ENCODE peak calls at places on chromosomes 5 and 9, in eight cellular contexts. One of them, this sample, is unnamed.

GRCh38 chr5:165757756-165758155 is 2252.3 kb downstream of the MAT2B start:
- DNase-seq in heart right ventricle: no peak
- DNase-seq in HL-60: no peak
- DNase-seq in PC-9: no peak
- DNase-seq in ovary: no peak
- DNase-seq in lung: no peak
- DNase-seq in PC-3: no peak
- DNase-seq in mammary epithelial cell: no peak
- DNase-seq in this sample: no peak

GRCh38 chr9:131773911-131774379 is 34.1 kb upstream of the RAPGEF1 start:
- DNase-seq in heart right ventricle: no peak
- DNase-seq in PC-3: peak; percentile 54
- DNase-seq in ovary: peak; percentile 59
- DNase-seq in PC-9: no peak
- DNase-seq in lung: peak; percentile 31
- DNase-seq in HL-60: peak; percentile 7
- DNase-seq in mammary epithelial cell: peak; percentile 47
- DNase-seq in this sample: no peak

GRCh38 chr5:101662263-101662662 is 633.8 kb downstream of the SLCO4C1 start:
- DNase-seq in mammary epithelial cell: no peak
- DNase-seq in HL-60: no peak
- DNase-seq in PC-3: no peak
- DNase-seq in ovary: no peak
- DNase-seq in heart right ventricle: no peak
- DNase-seq in lung: no peak
- DNase-seq in PC-9: no peak
- DNase-seq in this sample: no peak

GRCh38 chr9:100281676-100282387 is 70.9 kb downstream of the TEX10 start:
- DNase-seq in ovary: no peak
- DNase-seq in HL-60: no peak
- DNase-seq in PC-9: no peak
- DNase-seq in mammary epithelial cell: no peak
- DNase-seq in PC-3: no peak
- DNase-seq in heart right ventricle: no peak
- DNase-seq in lung: no peak
- DNase-seq in this sample: no peak

GRCh38 chr9:128916204-128916603 is 4.6 kb upstream of the PHYHD1 start:
- DNase-seq in PC-3: peak; percentile 33
- DNase-seq in mammary epithelial cell: no peak
- DNase-seq in ovary: no peak
- DNase-seq in heart right ventricle: peak; percentile 63
- DNase-seq in HL-60: no peak
- DNase-seq in lung: no peak
- DNase-seq in PC-9: no peak
- DNase-seq in this sample: peak; percentile 59

GRCh38 chr5:127072861-127073846 is at the start of gene C5orf63:
- DNase-seq in PC-9: no peak
- DNase-seq in mammary epithelial cell: peak; percentile 28
- DNase-seq in heart right ventricle: peak; percentile 71
- DNase-seq in PC-3: peak; percentile 59
- DNase-seq in lung: peak; percentile 63
- DNase-seq in HL-60: peak; percentile 35
- DNase-seq in ovary: peak; percentile 56
- DNase-seq in this sample: peak; percentile 32

GRCh38 chr5:180590543-180591248 is 603 bp downstream of the SCGB3A1 start:
- DNase-seq in mammary epithelial cell: no peak
- DNase-seq in HL-60: no peak
- DNase-seq in lung: no peak
- DNase-seq in ovary: no peak
- DNase-seq in PC-3: no peak
- DNase-seq in PC-9: no peak
- DNase-seq in heart right ventricle: no peak
- DNase-seq in this sample: no peak

GRCh38 chr9:117245225-117245624 is 169.6 kb downstream of the ASTN2 start:
- DNase-seq in ovary: no peak
- DNase-seq in mammary epithelial cell: no peak
- DNase-seq in lung: no peak
- DNase-seq in PC-9: no peak
- DNase-seq in HL-60: no peak
- DNase-seq in heart right ventricle: no peak
- DNase-seq in PC-3: no peak
- DNase-seq in this sample: no peak

GRCh38 chr5:90434116-90434714 is 24.7 kb upstream of the CETN3 start:
- DNase-seq in heart right ventricle: no peak
- DNase-seq in HL-60: no peak
- DNase-seq in mammary epithelial cell: peak; percentile 3
- DNase-seq in lung: peak; percentile 53
- DNase-seq in PC-3: peak; percentile 76
- DNase-seq in ovary: peak; percentile 37
- DNase-seq in PC-9: no peak
- DNase-seq in this sample: no peak

GRCh38 chr9:19023078-19023477 is 9.9 kb downstream of the SAXO1 start:
- DNase-seq in HL-60: no peak
- DNase-seq in lung: no peak
- DNase-seq in heart right ventricle: no peak
- DNase-seq in mammary epithelial cell: no peak
- DNase-seq in PC-9: no peak
- DNase-seq in PC-3: no peak
- DNase-seq in ovary: no peak
- DNase-seq in this sample: no peak

GRCh38 chr9:85212887-85213286 is 528.9 kb downstream of the AGTPBP1 start:
- DNase-seq in ovary: no peak
- DNase-seq in PC-3: no peak
- DNase-seq in lung: no peak
- DNase-seq in heart right ventricle: no peak
- DNase-seq in mammary epithelial cell: peak; percentile 96
- DNase-seq in PC-9: no peak
- DNase-seq in HL-60: no peak
- DNase-seq in this sample: no peak

GRCh38 chr9:127734247-127734746 is 797 bp downstream of the TOR2A start:
- DNase-seq in PC-9: no peak
- DNase-seq in PC-3: no peak
- DNase-seq in ovary: peak; percentile 53
- DNase-seq in lung: no peak
- DNase-seq in HL-60: no peak
- DNase-seq in mammary epithelial cell: no peak
- DNase-seq in heart right ventricle: no peak
- DNase-seq in this sample: no peak

GRCh38 chr9:121267689-121268597 is at the start of gene GSN:
- DNase-seq in mammary epithelial cell: peak; percentile 60
- DNase-seq in HL-60: no peak
- DNase-seq in ovary: peak; percentile 89
- DNase-seq in heart right ventricle: peak; percentile 89
- DNase-seq in PC-9: peak; percentile 34
- DNase-seq in lung: peak; percentile 81
- DNase-seq in PC-3: peak; percentile 50
- DNase-seq in this sample: peak; percentile 58

GRCh38 chr9:135260221-135260620 is 172.8 kb downstream of the OLFM1 start:
- DNase-seq in PC-3: no peak
- DNase-seq in HL-60: no peak
- DNase-seq in lung: no peak
- DNase-seq in heart right ventricle: no peak
- DNase-seq in PC-9: no peak
- DNase-seq in mammary epithelial cell: no peak
- DNase-seq in ovary: no peak
- DNase-seq in this sample: no peak

GRCh38 chr5:73747696-73748380 is 121.8 kb downstream of the ARHGEF28 start:
- DNase-seq in PC-9: no peak
- DNase-seq in mammary epithelial cell: no peak
- DNase-seq in PC-3: no peak
- DNase-seq in heart right ventricle: no peak
- DNase-seq in HL-60: no peak
- DNase-seq in lung: no peak
- DNase-seq in ovary: no peak
- DNase-seq in this sample: no peak

GRCh38 chr9:136840140-136840876 is 2.0 kb upstream of the AJM1 start:
- DNase-seq in PC-3: no peak
- DNase-seq in mammary epithelial cell: no peak
- DNase-seq in ovary: no peak
- DNase-seq in heart right ventricle: no peak
- DNase-seq in HL-60: no peak
- DNase-seq in PC-9: peak; percentile 46
- DNase-seq in lung: no peak
- DNase-seq in this sample: no peak

DNA sequence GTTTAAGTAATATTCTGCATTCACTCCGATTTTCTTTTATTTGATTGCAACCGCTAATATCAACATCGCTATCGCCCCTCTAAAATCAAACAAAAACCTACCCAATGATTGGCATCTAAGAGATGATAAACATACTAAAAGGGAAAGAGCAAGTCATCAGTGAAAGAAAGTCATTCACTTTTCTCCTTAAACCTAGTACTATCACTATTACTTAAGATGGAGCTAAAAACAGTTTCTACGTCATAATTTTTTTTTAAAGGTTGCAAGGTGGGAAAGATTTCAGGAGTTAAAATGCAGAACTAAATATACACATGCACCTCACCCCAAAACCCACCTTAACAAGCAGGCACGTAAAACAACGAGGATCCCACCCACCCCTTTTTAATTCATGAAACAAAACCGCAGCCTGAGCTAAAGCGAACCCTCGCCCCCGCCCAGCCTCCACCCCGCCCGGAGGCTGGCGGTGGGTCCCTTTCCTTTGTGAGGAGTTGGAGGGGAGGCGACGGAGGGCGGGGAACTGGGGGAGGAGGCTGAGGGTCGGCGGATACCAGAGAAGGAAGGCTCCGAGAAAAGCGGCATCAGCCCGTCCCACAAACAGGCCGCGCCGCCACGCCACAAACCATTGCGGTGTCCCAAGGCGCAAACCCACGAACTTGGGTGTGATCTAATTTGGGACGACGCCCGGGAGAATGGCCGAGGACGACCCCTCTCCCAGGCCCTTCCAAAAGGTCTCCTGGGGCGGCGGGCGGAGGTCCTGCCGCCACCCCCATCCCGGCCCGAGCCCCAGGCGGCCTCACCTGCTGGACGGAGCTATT is 848 bp downstream of the UBQLN1 start:
- DNase-seq in lung: peak; percentile 39
- DNase-seq in PC-3: no peak
- DNase-seq in mammary epithelial cell: peak; percentile 12
- DNase-seq in PC-9: no peak
- DNase-seq in ovary: peak; percentile 54
- DNase-seq in HL-60: no peak
- DNase-seq in heart right ventricle: peak; percentile 44
- DNase-seq in this sample: peak; percentile 38
- H3K4me3 ChIP-seq in lung: peak overlapping the region; percentile 56
- H3K4me3 ChIP-seq in PC-3: peak overlapping the region; percentile 91
- H3K4me3 ChIP-seq in mammary epithelial cell: peak overlapping the region; percentile 78
- H3K4me3 ChIP-seq in PC-9: peak overlapping the region; percentile 93
- H3K4me3 ChIP-seq in ovary: peak overlapping the region; percentile 84
- H3K4me3 ChIP-seq in HL-60: peak overlapping the region; percentile 91
- H3K4me3 ChIP-seq in heart right ventricle: peak overlapping the region; percentile 96
- H3K4me3 ChIP-seq in this sample: peak overlapping the region; percentile 79

DNA sequence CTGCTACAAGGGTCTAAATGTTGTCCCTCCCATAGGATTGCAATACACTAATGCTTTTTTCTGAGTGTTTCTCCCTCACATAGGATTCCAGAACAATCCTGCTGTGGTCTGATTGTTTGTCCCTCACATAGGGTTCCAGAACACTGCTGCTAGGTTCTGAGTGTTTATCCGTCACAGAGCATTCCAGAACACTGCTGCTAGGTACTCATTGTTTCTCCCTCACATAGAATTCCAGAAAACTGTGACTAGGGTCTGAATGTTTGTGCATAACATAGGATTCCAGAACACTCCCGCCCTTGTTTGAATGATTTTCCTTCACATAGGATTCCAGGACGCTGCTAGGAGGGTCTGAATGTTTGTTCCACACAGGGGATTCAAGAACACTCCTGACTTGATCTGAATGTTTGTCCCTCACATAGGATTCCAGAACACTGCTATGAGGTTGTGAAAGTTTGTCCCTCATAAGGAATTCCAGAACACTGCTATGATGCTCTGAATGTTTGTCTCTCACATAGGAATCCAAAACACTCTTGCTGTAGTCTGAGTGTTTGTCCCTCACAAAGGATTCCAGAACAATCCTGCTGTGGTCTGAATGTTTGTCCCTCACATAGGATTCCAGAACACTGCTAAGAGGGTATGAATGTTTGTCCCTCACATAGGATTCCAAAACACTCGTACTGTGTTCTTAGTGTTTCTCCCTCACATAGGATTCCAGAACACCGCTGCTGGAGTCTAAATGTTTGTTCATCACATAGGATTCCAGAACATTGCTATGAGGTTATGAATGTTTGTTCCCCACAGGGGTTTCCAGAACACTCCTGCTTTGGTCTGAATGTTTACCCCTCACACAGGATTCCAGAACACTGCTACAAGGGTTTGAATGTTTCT is 213.5 kb downstream of the FOXD4L6 start:
- DNase-seq in mammary epithelial cell: no peak
- DNase-seq in heart right ventricle: no peak
- DNase-seq in PC-9: no peak
- DNase-seq in PC-3: no peak
- DNase-seq in ovary: no peak
- DNase-seq in HL-60: no peak
- DNase-seq in lung: no peak
- DNase-seq in this sample: no peak
- H3K27me3 ChIP-seq in mammary epithelial cell: no peaks in the 10 kb centered on the region
- H3K27me3 ChIP-seq in heart right ventricle: no peaks in the 10 kb centered on the region
- H3K27me3 ChIP-seq in PC-9: peaks cover 55% of the 10 kb centered on the region
- H3K27me3 ChIP-seq in PC-3: peaks cover 47% of the 10 kb centered on the region
- H3K27me3 ChIP-seq in ovary: no peaks in the 10 kb centered on the region
- H3K27me3 ChIP-seq in HL-60: no peaks in the 10 kb centered on the region
- H3K27me3 ChIP-seq in lung: no peaks in the 10 kb centered on the region
- H3K27me3 ChIP-seq in this sample: no peaks in the 10 kb centered on the region

GRCh38 chr9:94613003-94613402 is 19.4 kb upstream of the FBP2 start:
- DNase-seq in mammary epithelial cell: no peak
- DNase-seq in heart right ventricle: no peak
- DNase-seq in PC-3: peak; percentile 7
- DNase-seq in ovary: no peak
- DNase-seq in PC-9: no peak
- DNase-seq in lung: no peak
- DNase-seq in HL-60: no peak
- DNase-seq in this sample: no peak
- TF ChIP-seq CTCF in mammary epithelial cell: peak; percentile 11
- TF ChIP-seq CTCF in heart right ventricle: no peak
- TF ChIP-seq CTCF in PC-3: peak; percentile 39
- TF ChIP-seq CTCF in ovary: no peak
- TF ChIP-seq CTCF in PC-9: peak; percentile 33
- TF ChIP-seq CTCF in lung: no peak
- TF ChIP-seq CTCF in HL-60: no peak
- TF ChIP-seq CTCF in this sample: no peak

DNA sequence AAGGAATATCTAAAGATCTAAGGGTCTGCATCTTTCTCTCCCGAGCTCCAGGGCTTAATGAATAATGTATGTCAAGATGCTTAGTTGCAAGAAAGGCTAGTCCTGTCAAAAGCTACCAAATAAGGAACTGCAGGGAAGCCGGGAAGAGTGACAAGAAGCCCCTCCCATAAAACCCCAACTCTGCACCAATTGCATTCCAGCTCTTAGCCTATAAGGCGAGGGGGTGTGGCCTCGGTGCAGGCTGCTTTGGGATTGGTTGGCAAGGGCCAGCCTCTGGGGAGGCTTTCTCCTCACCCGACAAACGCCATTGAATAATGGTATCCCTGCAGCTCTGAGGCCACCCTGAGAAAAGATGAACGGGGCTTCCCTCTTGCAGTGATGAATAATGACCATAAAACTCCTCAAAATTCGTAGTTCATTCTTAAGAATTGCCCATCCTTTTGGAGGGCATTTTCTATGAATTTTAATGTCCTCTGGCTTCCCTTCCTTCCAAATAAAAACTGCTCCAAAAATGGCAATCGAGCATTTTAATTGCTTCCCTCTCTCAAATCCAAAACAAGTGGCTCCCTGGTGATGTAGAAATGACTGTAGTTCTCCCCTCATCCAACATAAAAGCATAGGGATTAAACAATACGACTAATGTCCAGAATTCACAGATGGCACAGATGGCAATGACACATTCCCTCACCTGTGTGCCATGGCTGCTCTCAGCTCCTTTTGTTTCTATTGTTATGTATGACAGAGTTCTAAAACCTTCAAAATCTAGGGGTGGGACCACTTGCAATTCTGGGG is 417.1 kb downstream of the RAB3C start:
- DNase-seq in mammary epithelial cell: no peak
- DNase-seq in lung: no peak
- DNase-seq in PC-9: no peak
- DNase-seq in heart right ventricle: no peak
- DNase-seq in PC-3: no peak
- DNase-seq in ovary: no peak
- DNase-seq in HL-60: no peak
- DNase-seq in this sample: no peak
- H3K4me3 ChIP-seq in mammary epithelial cell: no peak overlapping the region
- H3K4me3 ChIP-seq in lung: no peak overlapping the region
- H3K4me3 ChIP-seq in PC-9: no peak overlapping the region
- H3K4me3 ChIP-seq in heart right ventricle: no peak overlapping the region
- H3K4me3 ChIP-seq in PC-3: no peak overlapping the region
- H3K4me3 ChIP-seq in ovary: no peak overlapping the region
- H3K4me3 ChIP-seq in HL-60: no peak overlapping the region
- H3K4me3 ChIP-seq in this sample: no peak overlapping the region

This sample was measured in gastrocnemius medialis.